ENCODE peak calls at places on chromosomes 6 and 20, in four cellular contexts. T, I, F and V are unnamed samples.

GRCh38 chr6:133645000-133645619 is 243.8 kb upstream of the TCF21 start:
- DNase-seq in T (no peak), F (no peak), I (no peak), V (no peak)

GRCh38 chr6:36627801-36628246 is 33.7 kb downstream of the SRSF3 start:
- DNase-seq in F (no peak), T (no peak), I (peak; percentile 65), V (peak; percentile 70)

GRCh38 chr6:110190726-110191125 is 10.5 kb downstream of the CDC40 start:
- DNase-seq in I (no peak), F (no peak), T (no peak), V (no peak)

GRCh38 chr6:73342174-73342573 is 11.9 kb downstream of the DPPA5 start:
- DNase-seq in F (no peak), I (no peak), T (no peak), V (no peak)

GRCh38 chr6:30843611-30843998 is 40.7 kb upstream of the DDR1 start:
- DNase-seq in T (no peak), I (no peak), F (no peak), V (no peak)

GRCh38 chr20:48942730-48943129 is 21.2 kb downstream of the ARFGEF2 start:
- DNase-seq in T (no peak), F (no peak), I (no peak), V (no peak)

GRCh38 chr20:61940976-61941720 is 124.5 kb downstream of the TAF4 start:
- DNase-seq in I (peak; percentile 15), F (peak; percentile 33), T (no peak), V (no peak)

GRCh38 chr6:52839124-52840055 is 1.2 kb downstream of the GSTA5 start:
- DNase-seq in I (peak; percentile 42), F (no peak), T (peak; percentile 70), V (peak; percentile 81)

GRCh38 chr20:33362898-33363297 is 38.4 kb downstream of the CDK5RAP1 start:
- DNase-seq in F (no peak), T (no peak), I (no peak), V (no peak)

GRCh38 chr6:121794630-121795029 is 359.2 kb downstream of the GJA1 start:
- DNase-seq in F (no peak), T (no peak), I (no peak), V (peak; percentile 70)

GRCh38 chr6:154441995-154442310 is 68.5 kb downstream of the CNKSR3 start:
- DNase-seq in T (no peak), I (no peak), F (no peak), V (no peak)

GRCh38 chr6:132357120-132357519 is 44.2 kb downstream of the MOXD1 start:
- DNase-seq in I (no peak), F (no peak), T (no peak), V (no peak)

GRCh38 chr6:168192901-168193815 is 114.1 kb upstream of the FRMD1 start:
- DNase-seq in I (no peak), T (no peak), F (no peak), V (no peak)

GRCh38 chr6:158803733-158804143 is 15.4 kb downstream of the EZR start:
- DNase-seq in F (no peak), T (peak; percentile 53), I (no peak), V (no peak)

GRCh38 chr20:63978319-63979220 is 872 bp downstream of the SAMD10 start:
- DNase-seq in T (peak; percentile 86), I (peak; percentile 90), F (peak; percentile 96), V (peak; percentile 76)

GRCh38 chr6:29763491-29764289 is 40.5 kb downstream of the HLA-F start:
- DNase-seq in T (no peak), I (no peak), F (no peak), V (peak; percentile 96)

GRCh38 chr20:3672864-3673550 is 8.8 kb downstream of the ADAM33 start:
- DNase-seq in T (no peak), I (peak; percentile 38), F (no peak), V (no peak)

GRCh38 chr6:112665815-112666214 is 318.7 kb downstream of the RFPL4B start:
- DNase-seq in F (no peak), T (no peak), I (no peak), V (no peak)

GRCh38 chr20:11676618-11677289 is 240.9 kb upstream of the BTBD3 start:
- DNase-seq in T (peak; percentile 51), I (no peak), F (peak; percentile 53), V (peak; percentile 61)

GRCh38 chr6:29887330-29887818 is 55.0 kb upstream of the HLA-A start:
- DNase-seq in F (no peak), I (peak; percentile 74), T (no peak), V (peak; percentile 49)

GRCh38 chr6:83976871-83977270 is 56.7 kb upstream of the MRAP2 start:
- DNase-seq in I (no peak), T (no peak), F (no peak), V (no peak)

GRCh38 chr6:3359091-3359752 is 97.6 kb downstream of the SLC22A23 start:
- DNase-seq in I (no peak), T (no peak), F (no peak), V (no peak)

GRCh38 chr6:53340536-53340935 is 8.2 kb downstream of the ELOVL5 start:
- DNase-seq in I (no peak), F (no peak), T (no peak), V (no peak)

GRCh38 chr6:138031850-138032249 is 75.4 kb downstream of the PERP start:
- DNase-seq in F (no peak), I (no peak), T (no peak), V (peak; percentile 62)

GRCh38 chr6:131828080-131828479 is 20.3 kb downstream of the ENPP1 start:
- DNase-seq in I (no peak), F (no peak), T (no peak), V (no peak)

GRCh38 chr20:25195962-25196700 is 619 bp downstream of the ENTPD6 start:
- DNase-seq in F (peak; percentile 84), T (peak; percentile 44), I (peak; percentile 70), V (peak; percentile 59)

GRCh38 chr20:37257993-37258392 is 3.6 kb downstream of the GHRH start:
- DNase-seq in I (no peak), T (no peak), F (no peak), V (no peak)

GRCh38 chr20:41149679-41150131 is 12.4 kb downstream of the PLCG1 start:
- DNase-seq in I (peak; percentile 1), F (no peak), T (no peak), V (peak; percentile 56)

GRCh38 chr6:74991573-74992332 is 214.1 kb downstream of the COL12A1 start:
- DNase-seq in F (no peak), I (no peak), T (no peak), V (peak; percentile 73)

GRCh38 chr6:132530293-132530974 is 7.6 kb upstream of the TAAR9 start:
- DNase-seq in F (no peak), T (peak; percentile 36), I (no peak), V (peak; percentile 78)

GRCh38 chr20:35929301-35929700 is 25.0 kb downstream of the SCAND1 start:
- DNase-seq in T (no peak), F (no peak), I (no peak), V (no peak)

GRCh38 chr6:32239462-32239861 is 15.6 kb upstream of the NOTCH4 start:
- DNase-seq in F (no peak), I (no peak), T (no peak), V (no peak)

GRCh38 chr6:32244946-32245398 is 21.1 kb upstream of the NOTCH4 start:
- DNase-seq in F (peak; percentile 74), T (peak; percentile 83), I (peak; percentile 83), V (peak; percentile 74)

GRCh38 chr6:32244270-32244669 is 20.4 kb upstream of the NOTCH4 start:
- DNase-seq in T (no peak), I (no peak), F (no peak), V (no peak)

GRCh38 chr6:32240686-32241085 is 16.8 kb upstream of the NOTCH4 start:
- DNase-seq in I (no peak), F (no peak), T (no peak), V (no peak)
- TF ChIP-seq CTCF in I (no peak), F (no peak), T (no peak), V (no peak)

DNA sequence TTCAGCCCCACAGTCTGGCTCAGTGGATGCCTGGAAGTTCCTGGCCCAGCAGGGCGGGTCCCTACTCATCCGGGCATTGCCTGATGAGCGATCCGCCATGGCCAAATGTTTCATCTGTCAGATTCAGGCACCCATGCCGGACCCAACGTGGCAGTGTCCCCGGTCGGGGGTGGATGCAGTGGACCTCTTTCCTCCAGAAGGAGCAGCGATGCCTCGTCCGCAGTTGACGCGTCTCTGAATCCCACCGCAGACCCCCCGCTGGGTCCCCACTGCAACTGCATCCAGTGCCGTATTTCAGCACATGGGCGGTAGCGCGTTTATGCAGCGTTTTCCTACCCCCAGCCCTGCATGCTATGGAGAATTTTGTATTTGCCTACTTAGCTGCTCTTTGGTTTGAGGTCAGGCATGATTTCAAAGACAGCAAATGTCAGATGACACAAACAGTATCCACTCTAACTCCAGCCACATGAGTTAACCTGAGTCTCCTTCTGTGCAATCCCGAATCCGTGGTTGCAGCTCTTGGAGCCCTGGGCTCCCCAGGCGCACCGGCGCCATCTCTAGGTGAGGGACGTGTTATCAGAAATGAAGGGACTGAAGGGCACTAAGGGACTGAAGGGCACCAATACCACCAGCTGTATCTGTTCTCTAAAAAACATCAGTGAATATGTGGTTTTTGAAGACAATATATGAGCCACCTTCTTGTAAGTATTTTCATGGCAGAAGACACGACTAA is 72.6 kb upstream of the THBS2 start:
- DNase-seq in T (no peak), F (no peak), I (no peak), V (peak; percentile 69)
- TF ChIP-seq CTCF in T (no peak), F (no peak), I (no peak), V (peak; percentile 42)

GRCh38 chr6:128327890-128328289 is 192.5 kb downstream of the PTPRK start:
- DNase-seq in F (peak; percentile 15), I (no peak), T (peak; percentile 9), V (peak; percentile 38)
- TF ChIP-seq CTCF in F (no peak), I (peak; percentile 48), T (peak; percentile 34), V (peak; percentile 24)

GRCh38 chr6:44666324-44666723 is 278.8 kb downstream of the CDC5L start:
- DNase-seq in I (no peak), F (no peak), T (no peak), V (no peak)

GRCh38 chr6:44668976-44669934 is 281.7 kb downstream of the CDC5L start:
- DNase-seq in T (no peak), I (no peak), F (no peak), V (no peak)

GRCh38 chr6:44668391-44668930 is 281.0 kb downstream of the CDC5L start:
- DNase-seq in F (no peak), I (no peak), T (no peak), V (no peak)

GRCh38 chr6:44667226-44667625 is 279.7 kb downstream of the CDC5L start:
- DNase-seq in I (no peak), T (no peak), F (no peak), V (peak; percentile 54)

DNA sequence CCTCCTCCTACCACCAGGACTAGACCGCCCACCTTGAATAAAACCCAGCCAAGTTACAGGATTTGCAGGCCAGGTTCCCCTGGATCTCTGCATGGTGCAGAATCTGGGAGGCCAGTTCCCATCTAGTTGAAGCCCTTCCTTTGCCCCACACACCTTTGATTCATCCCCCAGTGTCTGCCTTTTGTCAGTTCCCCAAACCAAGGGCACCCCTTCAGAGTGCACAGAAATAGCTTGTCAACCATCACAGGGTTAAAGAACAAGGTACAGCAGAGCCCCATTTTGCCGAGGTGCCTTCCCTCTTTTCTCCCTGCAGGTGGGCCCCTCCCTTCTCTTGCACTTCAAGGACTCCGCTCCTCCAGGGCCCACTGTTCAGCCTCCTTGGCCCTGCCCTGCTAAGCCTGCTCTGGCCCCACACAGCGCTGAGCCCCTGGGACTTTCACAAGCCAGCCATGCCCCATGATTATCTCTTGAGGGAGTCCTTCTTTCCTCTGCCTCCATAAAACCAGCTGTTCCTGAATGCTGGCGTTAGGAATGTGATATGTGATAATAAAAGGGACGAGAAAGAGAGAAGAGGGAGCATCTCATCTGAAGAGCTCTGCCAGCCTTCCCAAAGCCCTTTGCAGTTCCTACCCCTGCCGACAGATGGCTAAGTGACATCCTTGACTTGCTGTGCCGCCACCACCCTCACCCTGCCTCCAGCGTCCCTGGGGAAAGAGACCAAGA is 280.3 kb downstream of the CDC5L start:
- DNase-seq in T (no peak), I (no peak), F (no peak), V (no peak)
- TF ChIP-seq CTCF in T (peak; percentile 50), I (peak; percentile 53), F (peak; percentile 35), V (peak; percentile 31)